ENCODE peak calls at places on chromosomes 4 and X, in seven cellular contexts. X is BE2C, F is AG10803, H is lower lobe of right lung, R is GM10248, V is ascending aorta, D is endodermal cell. E is an unnamed sample.

GRCh38 chr4:7161721-7162214 is 30.6 kb upstream of the SORCS2 start:
- DNase-seq in X (no peak), F (peak; percentile 48), H (no peak), R (no peak), V (no peak), D (peak; percentile 29), E (no peak)

GRCh38 chrX:102963955-102964354 is 26.9 kb downstream of the RAB40AL start:
- DNase-seq in X (no peak), F (no peak), H (no peak), R (no peak), V (no peak), D (no peak), E (no peak)

GRCh38 chrX:24149346-24150050 is at the start of gene ZFX:
- DNase-seq in X (peak; percentile 72), F (peak; percentile 70), H (peak; percentile 79), R (peak; percentile 53), V (no peak), D (peak; percentile 88), E (peak; percentile 81)

GRCh38 chrX:109774706-109775105 is 41.6 kb upstream of the ACSL4 start:
- DNase-seq in X (no peak), F (peak; percentile 73), H (no peak), R (peak; percentile 59), V (no peak), D (no peak), E (peak; percentile 73)

GRCh38 chr4:163132469-163133222 is 34.0 kb downstream of the NAF1 start:
- DNase-seq in X (no peak), F (no peak), H (no peak), R (no peak), V (no peak), D (no peak), E (no peak)

GRCh38 chr4:184279496-184280082 is 61.9 kb upstream of the ENPP6 start:
- DNase-seq in X (no peak), F (no peak), H (no peak), R (no peak), V (no peak), D (no peak), E (no peak)

GRCh38 chrX:101931104-101931493 is 728 bp downstream of the ZMAT1 start:
- DNase-seq in X (no peak), F (no peak), H (no peak), R (no peak), V (no peak), D (no peak), E (no peak)

GRCh38 chr4:25862411-25863346 is at the start of gene SEL1L3:
- DNase-seq in X (no peak), F (no peak), H (peak; percentile 76), R (peak; percentile 83), V (no peak), D (peak; percentile 86), E (no peak)

GRCh38 chrX:10859353-10859752 is 239.0 kb upstream of the MID1 start:
- DNase-seq in X (no peak), F (no peak), H (no peak), R (no peak), V (no peak), D (no peak), E (peak; percentile 2)

GRCh38 chrX:41858161-41858775 is 65.1 kb downstream of the CASK start:
- DNase-seq in X (no peak), F (no peak), H (no peak), R (no peak), V (no peak), D (peak; percentile 80), E (no peak)

GRCh38 chrX:2829066-2829430 is 318 bp downstream of the GYG2 start:
- DNase-seq in X (no peak), F (no peak), H (no peak), R (no peak), V (no peak), D (peak; percentile 88), E (no peak)

GRCh38 chrX:14927391-14927790 is 54.2 kb downstream of the MOSPD2 start:
- DNase-seq in X (no peak), F (peak; percentile 33), H (no peak), R (no peak), V (no peak), D (no peak), E (no peak)

GRCh38 chr4:3661989-3662388 is 104.2 kb upstream of the ADRA2C start:
- DNase-seq in X (no peak), F (no peak), H (no peak), R (no peak), V (no peak), D (no peak), E (no peak)

GRCh38 chrX:40151211-40152172 is 53.7 kb upstream of the BCOR start:
- DNase-seq in X (no peak), F (no peak), H (peak; percentile 59), R (no peak), V (no peak), D (peak; percentile 80), E (no peak)

GRCh38 chrX:15619053-15619772 is 18.5 kb upstream of the ACE2 start:
- DNase-seq in X (no peak), F (peak; percentile 0), H (no peak), R (no peak), V (no peak), D (no peak), E (no peak)

GRCh38 chr4:173013232-173013932 is 155.2 kb upstream of the GALNT7 start:
- DNase-seq in X (peak; percentile 31), F (peak; percentile 30), H (no peak), R (peak; percentile 57), V (no peak), D (peak; percentile 88), E (peak; percentile 50)

GRCh38 chr4:178577933-178578332 is 1135.7 kb upstream of the AGA start:
- DNase-seq in X (peak; percentile 34), F (no peak), H (no peak), R (no peak), V (no peak), D (peak; percentile 58), E (peak; percentile 1)

GRCh38 chr4:128287871-128288688 is 467 bp upstream of the PGRMC2 start:
- DNase-seq in X (peak; percentile 100), F (peak; percentile 100), H (peak; percentile 100), R (peak; percentile 98), V (peak; percentile 99), D (peak; percentile 99), E (peak; percentile 99)
- TF ChIP-seq CTCF in X (peak; percentile 13), F (peak; percentile 25), H (peak; percentile 26), R (no peak), V (peak; percentile 48), D (peak; percentile 59), E (no peak)

GRCh38 chrX:26778320-26778888 is 562.4 kb downstream of the MAGEB5 start:
- DNase-seq in X (no peak), F (no peak), H (no peak), R (no peak), V (no peak), D (no peak), E (no peak)
- TF ChIP-seq CTCF in X (peak; percentile 30), F (no peak), H (no peak), R (no peak), V (no peak), D (peak; percentile 80), E (no peak)

DNA sequence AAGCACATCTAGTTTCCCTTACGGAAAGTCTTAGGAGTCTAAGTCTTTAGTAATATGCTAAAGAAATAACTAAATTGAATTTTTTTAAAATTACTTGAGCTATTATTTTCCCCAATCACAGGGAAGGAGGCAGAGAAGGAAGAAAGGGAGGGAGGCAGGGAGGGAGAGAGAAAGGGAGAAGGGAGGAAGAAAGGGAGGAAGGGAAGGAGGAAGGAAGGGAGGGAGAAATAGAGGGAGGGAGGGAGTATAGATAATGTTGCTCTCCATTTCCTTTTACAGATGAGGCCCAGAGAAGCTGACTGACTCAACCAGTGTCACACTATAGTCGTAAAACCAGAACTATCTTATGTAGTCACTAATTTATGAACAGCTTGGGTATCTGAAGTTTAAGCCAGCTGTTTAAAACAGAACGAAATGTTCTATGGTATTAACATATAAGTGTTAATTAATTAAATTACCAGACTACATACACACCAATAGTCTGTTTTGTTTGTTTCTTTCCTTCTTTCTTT is 14.6 kb downstream of the SH3RF1 start:
- DNase-seq in X (no peak), F (peak; percentile 34), H (no peak), R (no peak), V (no peak), D (no peak), E (no peak)
- TF ChIP-seq CTCF in X (no peak), F (no peak), H (no peak), R (no peak), V (no peak), D (no peak), E (no peak)

GRCh38 chr4:18042754-18043153 is 21.2 kb upstream of the LCORL start:
- DNase-seq in X (no peak), F (no peak), H (no peak), R (no peak), V (no peak), D (no peak), E (peak; percentile 9)
- TF ChIP-seq CTCF in X (peak; percentile 43), F (peak; percentile 28), H (no peak), R (no peak), V (no peak), D (peak; percentile 75), E (no peak)

GRCh38 chr4:88587285-88587684 is 5.0 kb upstream of the HERC3 start:
- DNase-seq in X (no peak), F (no peak), H (no peak), R (no peak), V (no peak), D (no peak), E (no peak)

GRCh38 chr4:88597970-88598369 is 5.7 kb downstream of the HERC3 start:
- DNase-seq in X (no peak), F (no peak), H (no peak), R (no peak), V (no peak), D (no peak), E (no peak)

GRCh38 chr4:88591787-88592599 is at the start of gene HERC3:
- DNase-seq in X (peak; percentile 92), F (peak; percentile 86), H (peak; percentile 94), R (peak; percentile 93), V (peak; percentile 70), D (peak; percentile 97), E (peak; percentile 90)

GRCh38 chr4:88592600-88593448 is 544 bp downstream of the HERC3 start:
- DNase-seq in X (peak; percentile 71), F (peak; percentile 71), H (peak; percentile 91), R (peak; percentile 91), V (peak; percentile 49), D (peak; percentile 85), E (peak; percentile 81)
- TF ChIP-seq CTCF in X (no peak), F (no peak), H (no peak), R (no peak), V (no peak), D (no peak), E (no peak)

GRCh38 chrX:147838465-147839131 is 73.1 kb upstream of the FMR1 start:
- DNase-seq in X (no peak), F (no peak), H (no peak), R (no peak), V (no peak), D (no peak), E (peak; percentile 12)
- TF ChIP-seq CTCF in X (no peak), F (peak; percentile 11), H (peak; percentile 30), R (peak; percentile 33), V (no peak), D (peak; percentile 78), E (peak; percentile 36)

GRCh38 chr4:5378002-5378401 is 326.7 kb downstream of the STK32B start:
- DNase-seq in X (peak; percentile 41), F (peak; percentile 54), H (no peak), R (no peak), V (no peak), D (no peak), E (peak; percentile 10)
- TF ChIP-seq CTCF in X (peak; percentile 48), F (peak; percentile 62), H (no peak), R (no peak), V (no peak), D (peak; percentile 24), E (peak; percentile 8)